ENCODE peak calls at places on chromosome 6, in eight cellular contexts. V is Calu3; P is activated CD8-positive, alpha-beta T cell treated with anti-CD3 and anti-CD28 coated beads for 36 hours; M is GM13977; I is body of pancreas; N is AG04449; B is colonic mucosa; S is adrenal gland. G is an unnamed sample.
A peak's percentile ranks its signal among the peaks of the same experiment; 100 is the strongest.

GRCh38 chr6:33417127-33417902 is 592 bp downstream of the CUTA start:
- DNase-seq in V (peak; percentile 33), P (peak; percentile 40), M (no peak), I (no peak), N (peak; percentile 64), B (no peak), S (peak; percentile 64), G (no peak)

GRCh38 chr6:129609635-129610034 is 100.3 kb downstream of the ARHGAP18 start:
- DNase-seq in V (no peak), P (no peak), M (no peak), I (no peak), N (no peak), B (no peak), S (no peak), G (no peak)

GRCh38 chr6:3276174-3277167 is 17.7 kb downstream of the PSMG4 start:
- DNase-seq in V (no peak), P (no peak), M (no peak), I (no peak), N (no peak), B (no peak), S (no peak), G (no peak)

GRCh38 chr6:80988892-80989291 is 763.6 kb downstream of the TENT5A start:
- DNase-seq in V (no peak), P (no peak), M (no peak), I (no peak), N (no peak), B (no peak), S (no peak), G (no peak)

GRCh38 chr6:3079700-3080099 is 11.4 kb downstream of the RIPK1 start:
- DNase-seq in V (no peak), P (no peak), M (no peak), I (no peak), N (no peak), B (no peak), S (no peak), G (no peak)

GRCh38 chr6:72037006-72037405 is 150.7 kb downstream of the RIMS1 start:
- DNase-seq in V (no peak), P (no peak), M (no peak), I (no peak), N (no peak), B (no peak), S (no peak), G (no peak)

GRCh38 chr6:22906091-22906549 is 336.8 kb downstream of the HDGFL1 start:
- DNase-seq in V (peak; percentile 34), P (no peak), M (no peak), I (no peak), N (no peak), B (no peak), S (no peak), G (no peak)

GRCh38 chr6:119728220-119728750 is 378.7 kb upstream of the MAN1A1 start:
- DNase-seq in V (no peak), P (no peak), M (no peak), I (peak; percentile 11), N (no peak), B (no peak), S (no peak), G (no peak)

GRCh38 chr6:54617730-54618129 is 228.8 kb upstream of the FAM83B start:
- DNase-seq in V (no peak), P (no peak), M (no peak), I (no peak), N (peak; percentile 67), B (no peak), S (no peak), G (no peak)

GRCh38 chr6:15690451-15690961 is 27.7 kb upstream of the DTNBP1 start:
- DNase-seq in V (no peak), P (no peak), M (no peak), I (no peak), N (no peak), B (peak; percentile 29), S (no peak), G (no peak)

GRCh38 chr6:55449219-55449618 is 122.0 kb downstream of the GFRAL start:
- DNase-seq in V (no peak), P (no peak), M (no peak), I (no peak), N (no peak), B (no peak), S (no peak), G (no peak)

GRCh38 chr6:34110610-34111009 is 35.3 kb downstream of the GRM4 start:
- DNase-seq in V (no peak), P (no peak), M (no peak), I (no peak), N (no peak), B (no peak), S (no peak), G (no peak)

GRCh38 chr6:356828-357251 is 34.7 kb upstream of the IRF4 start:
- DNase-seq in V (no peak), P (peak; percentile 70), M (peak; percentile 92), I (no peak), N (no peak), B (no peak), S (no peak), G (no peak)

GRCh38 chr6:163457637-163458561 is 43.4 kb downstream of the QKI start:
- DNase-seq in V (peak; percentile 22), P (no peak), M (no peak), I (no peak), N (peak; percentile 85), B (no peak), S (peak; percentile 65), G (no peak)

GRCh38 chr6:32664827-32665362 is 1.6 kb downstream of the HLA-DQB1 start:
- DNase-seq in V (peak; percentile 79), P (peak; percentile 71), M (no peak), I (peak; percentile 27), N (no peak), B (no peak), S (peak; percentile 41), G (peak; percentile 3)

GRCh38 chr6:108837236-108837971 is 10.8 kb upstream of the ARMC2 start:
- DNase-seq in V (no peak), P (peak; percentile 21), M (no peak), I (no peak), N (no peak), B (no peak), S (no peak), G (no peak)

DNA sequence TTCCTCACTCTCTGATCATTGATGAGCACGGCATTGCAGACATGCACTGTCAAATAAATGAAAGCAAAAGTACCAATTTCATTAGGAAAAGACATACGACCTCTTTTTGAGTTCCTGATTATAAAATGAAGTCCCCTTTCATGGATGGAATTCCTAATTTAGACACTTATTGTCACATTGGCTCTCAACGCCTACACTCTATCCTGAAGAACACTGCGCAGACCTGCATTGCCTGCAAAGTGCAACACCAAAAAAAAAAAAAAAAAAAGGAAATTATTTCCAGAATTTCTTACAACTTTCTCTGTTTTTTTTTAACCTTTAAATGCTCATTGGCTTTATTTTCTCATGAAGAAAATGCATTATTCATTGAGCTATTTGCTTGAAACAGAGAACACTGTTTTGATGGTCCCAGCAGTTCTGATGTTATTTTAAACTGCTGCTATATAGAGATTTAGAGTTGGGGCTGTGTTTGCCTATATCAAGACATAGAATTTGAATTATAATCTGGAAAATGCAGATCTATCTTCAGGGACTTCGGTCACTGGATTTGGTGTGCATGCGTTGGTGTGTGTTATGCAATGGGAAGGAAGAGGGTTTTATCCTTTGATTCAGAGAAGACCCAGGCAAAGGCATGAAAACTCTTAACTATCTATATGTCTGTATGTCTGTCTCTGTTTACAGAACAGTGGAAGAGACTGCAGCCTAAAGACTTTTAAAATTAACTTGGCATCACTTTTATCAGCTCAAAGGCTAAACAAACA is 1.8 kb downstream of the ADGRB3 start:
- DNase-seq in V (no peak), P (no peak), M (no peak), I (no peak), N (no peak), B (no peak), S (no peak), G (no peak)
- TF ChIP-seq CTCF in V (no peak), P (no peak), M (no peak), I (no peak), N (no peak), B (no peak), S (no peak), G (no peak)

GRCh38 chr6:29652198-29652584 is 4.7 kb upstream of the MOG start:
- DNase-seq in V (no peak), P (no peak), M (no peak), I (no peak), N (no peak), B (no peak), S (no peak), G (no peak)

GRCh38 chr6:29651413-29652197 is 5.3 kb upstream of the MOG start:
- DNase-seq in V (no peak), P (peak; percentile 12), M (peak; percentile 57), I (no peak), N (no peak), B (no peak), S (no peak), G (no peak)

GRCh38 chr6:29649701-29650673 is 6.9 kb upstream of the MOG start:
- DNase-seq in V (peak; percentile 98), P (peak; percentile 99), M (peak; percentile 96), I (peak; percentile 99), N (peak; percentile 69), B (peak; percentile 100), S (peak; percentile 100), G (peak; percentile 99)

GRCh38 chr6:29653452-29654038 is 3.3 kb upstream of the MOG start:
- DNase-seq in V (peak; percentile 51), P (peak; percentile 62), M (peak; percentile 62), I (peak; percentile 59), N (no peak), B (peak; percentile 42), S (peak; percentile 54), G (peak; percentile 31)

GRCh38 chr6:29647927-29648642 is 8.8 kb upstream of the MOG start:
- DNase-seq in V (peak; percentile 21), P (no peak), M (no peak), I (no peak), N (no peak), B (no peak), S (no peak), G (no peak)
- TF ChIP-seq CTCF in V (peak; percentile 61), P (peak; percentile 52), M (peak; percentile 57), I (peak; percentile 44), N (peak; percentile 59), B (peak; percentile 38), S (peak; percentile 18), G (peak; percentile 66)

DNA sequence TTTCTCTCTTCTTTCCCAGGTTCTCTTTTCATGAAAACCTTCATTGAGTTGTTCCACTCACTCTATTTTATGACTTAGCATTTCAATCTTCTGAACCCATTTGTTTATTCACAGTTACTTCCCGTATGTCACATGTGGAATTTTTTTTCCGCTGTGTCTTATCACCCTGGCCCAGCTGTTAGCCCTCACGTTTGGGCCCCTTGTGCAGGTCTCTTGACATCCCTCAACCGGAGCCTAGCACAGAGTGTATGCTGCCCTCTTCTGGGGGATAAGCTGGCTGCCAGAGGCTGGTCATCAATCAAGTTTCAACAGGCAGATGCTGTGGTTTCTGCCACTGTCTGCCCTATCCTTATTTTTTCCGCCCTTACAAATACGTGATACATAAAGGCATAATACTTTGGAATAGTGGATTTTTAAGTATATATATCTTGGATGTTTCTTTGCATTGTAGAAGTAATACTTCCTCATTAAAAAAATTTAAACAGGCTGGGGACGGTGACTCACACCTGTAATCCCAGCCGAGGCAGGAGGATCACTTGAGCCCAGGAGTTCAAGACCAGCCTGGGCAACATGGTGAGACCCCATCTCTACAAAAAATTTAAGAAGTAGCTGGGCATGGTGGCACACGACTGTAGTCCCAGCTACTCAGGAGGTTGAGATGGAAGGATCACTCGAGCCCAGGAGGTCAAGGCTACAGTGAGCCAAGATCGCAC is 38.8 kb upstream of the RNF8 start:
- DNase-seq in V (peak; percentile 53), P (peak; percentile 70), M (peak; percentile 37), I (peak; percentile 50), N (no peak), B (peak; percentile 28), S (no peak), G (peak; percentile 20)
- TF ChIP-seq CTCF in V (peak; percentile 58), P (peak; percentile 71), M (peak; percentile 69), I (peak; percentile 36), N (peak; percentile 58), B (no peak), S (peak; percentile 17), G (peak; percentile 62)

GRCh38 chr6:37303891-37304503 is 46.1 kb upstream of the TMEM217 start:
- DNase-seq in V (peak; percentile 32), P (peak; percentile 32), M (peak; percentile 50), I (no peak), N (no peak), B (no peak), S (no peak), G (peak; percentile 20)
- TF ChIP-seq CTCF in V (peak; percentile 56), P (peak; percentile 65), M (peak; percentile 62), I (no peak), N (peak; percentile 74), B (peak; percentile 27), S (peak; percentile 54), G (peak; percentile 72)